ENCODE peak calls at places on chromosomes 4 and X, in eight cellular contexts. A is mesenchymal stem cell, R is osteoblast, D is mammary epithelial cell, V is GM23248, Q is PC-9, K is astrocyte, L is IMR-90. F is an unnamed sample.

GRCh38 chr4:70651864-70652506 is 14.3 kb downstream of the JCHAIN start:
- DNase-seq in V (peak; percentile 59), L (peak; percentile 52), D (peak; percentile 29), A (peak; percentile 40), K (peak; percentile 6), Q (no peak), R (no peak), F (no peak)

GRCh38 chr4:7788687-7789425 is 150.8 kb downstream of the AFAP1 start:
- DNase-seq in K (no peak), V (peak; percentile 32), L (no peak), R (no peak), Q (no peak), D (no peak), A (peak; percentile 32), F (no peak)

GRCh38 chr4:5165419-5166369 is 114.4 kb downstream of the STK32B start:
- DNase-seq in L (peak; percentile 64), Q (no peak), V (peak; percentile 52), A (peak; percentile 74), R (peak; percentile 90), D (no peak), K (peak; percentile 66), F (no peak)

GRCh38 chr4:112560084-112560483 is 44.1 kb upstream of the NEUROG2 start:
- DNase-seq in A (no peak), L (no peak), R (no peak), K (no peak), Q (no peak), D (no peak), V (no peak), F (no peak)

GRCh38 chr4:17155486-17155885 is 257.0 kb upstream of the LDB2 start:
- DNase-seq in V (peak; percentile 35), A (no peak), R (no peak), L (peak; percentile 16), D (no peak), K (no peak), Q (no peak), F (no peak)

GRCh38 chr4:41143721-41144379 is 70.5 kb downstream of the APBB2 start:
- DNase-seq in L (no peak), Q (no peak), A (peak; percentile 51), V (peak; percentile 71), K (no peak), D (no peak), R (no peak), F (no peak)

GRCh38 chrX:5810636-5811035 is 418.0 kb downstream of the NLGN4X start:
- DNase-seq in D (no peak), L (no peak), V (no peak), R (no peak), A (peak; percentile 4), K (no peak), Q (no peak), F (no peak)

GRCh38 chrX:154458116-154458953 is at the start of gene PLXNA3:
- DNase-seq in V (peak; percentile 66), R (peak; percentile 97), K (no peak), Q (peak; percentile 76), A (no peak), L (no peak), D (no peak), F (no peak)

GRCh38 chr4:73311428-73311827 is 52.8 kb upstream of the ANKRD17 start:
- DNase-seq in D (peak; percentile 23), R (no peak), Q (no peak), A (peak; percentile 58), K (peak; percentile 18), V (peak; percentile 62), L (peak; percentile 77), F (no peak)

GRCh38 chrX:3262906-3263305 is 83.5 kb downstream of the MXRA5 start:
- DNase-seq in D (peak; percentile 74), R (no peak), Q (no peak), V (peak; percentile 87), L (peak; percentile 90), A (peak; percentile 89), K (peak; percentile 92), F (peak; percentile 57)

GRCh38 chr4:37767546-37767945 is 58.9 kb upstream of the PGM2 start:
- DNase-seq in V (peak; percentile 32), R (peak; percentile 70), K (peak; percentile 57), Q (peak; percentile 16), A (no peak), L (peak; percentile 44), D (peak; percentile 72), F (peak; percentile 41)

GRCh38 chr4:8651661-8652180 is 59.2 kb downstream of the CPZ start:
- DNase-seq in A (no peak), K (no peak), Q (no peak), D (no peak), R (peak; percentile 69), V (no peak), L (no peak), F (no peak)

GRCh38 chr4:112855058-112855457 is 194.4 kb upstream of the ANK2 start:
- DNase-seq in Q (no peak), L (no peak), D (no peak), V (peak; percentile 4), K (no peak), A (no peak), R (no peak), F (no peak)

GRCh38 chr4:159121371-159121770 is 18.5 kb downstream of the RAPGEF2 start:
- DNase-seq in D (no peak), Q (no peak), L (no peak), K (no peak), V (no peak), A (no peak), R (no peak), F (no peak)

GRCh38 chrX:46216406-46216805 is 328.8 kb downstream of the ZNF674 start:
- DNase-seq in D (no peak), Q (no peak), V (no peak), R (peak; percentile 39), L (no peak), K (no peak), A (no peak), F (no peak)

GRCh38 chr4:74197123-74197522 is 39.2 kb downstream of the MTHFD2L start:
- DNase-seq in D (no peak), L (no peak), A (no peak), R (no peak), K (no peak), Q (no peak), V (no peak), F (no peak)

GRCh38 chr4:2047781-2048581 is 11.1 kb upstream of the NAT8L start:
- DNase-seq in R (peak; percentile 72), D (no peak), A (no peak), L (no peak), Q (no peak), V (no peak), K (no peak), F (no peak)

DNA sequence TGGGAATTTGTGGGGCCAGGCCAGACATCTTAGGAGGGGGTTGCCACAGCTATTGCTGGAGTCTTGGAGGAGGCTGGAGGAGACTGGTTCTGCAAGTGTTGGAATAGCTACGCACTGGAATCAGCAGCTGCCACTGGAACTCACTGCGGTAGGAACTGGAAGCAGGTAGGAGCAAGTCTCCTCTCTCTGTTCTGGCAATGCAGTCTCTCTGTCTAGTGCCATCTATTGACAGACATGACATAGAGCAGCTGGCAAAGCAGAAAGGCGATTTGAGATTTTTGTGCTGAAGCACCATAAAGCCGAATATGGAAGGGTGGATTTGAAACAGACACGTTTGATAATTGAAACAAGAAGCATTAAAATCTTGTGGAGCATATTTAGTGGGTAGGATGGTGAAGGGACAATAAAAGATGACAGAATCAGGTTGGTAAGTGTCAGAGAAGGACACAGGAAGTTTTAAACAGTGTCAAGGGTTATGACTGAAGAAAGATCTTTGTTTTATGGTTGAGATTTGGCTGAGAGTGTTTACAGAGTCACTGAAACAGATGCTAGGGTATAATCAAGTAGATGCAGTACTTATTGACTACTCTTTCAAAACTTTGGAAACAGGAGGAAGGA is 23.5 kb upstream of the SYNPO2 start:
- DNase-seq in A (peak; percentile 60), V (peak; percentile 71), K (peak; percentile 53), D (peak; percentile 78), L (peak; percentile 64), R (peak; percentile 55), Q (peak; percentile 23), F (peak; percentile 19)
- H3K4me2 ChIP-seq in A (no peak overlapping the region), V (no peak overlapping the region), K (peak overlapping the region; percentile 19), D (peak overlapping the region; percentile 43), L (no peak overlapping the region), R (peak overlapping the region; percentile 61), Q (peak overlapping the region; percentile 26), F (no peak overlapping the region)

DNA sequence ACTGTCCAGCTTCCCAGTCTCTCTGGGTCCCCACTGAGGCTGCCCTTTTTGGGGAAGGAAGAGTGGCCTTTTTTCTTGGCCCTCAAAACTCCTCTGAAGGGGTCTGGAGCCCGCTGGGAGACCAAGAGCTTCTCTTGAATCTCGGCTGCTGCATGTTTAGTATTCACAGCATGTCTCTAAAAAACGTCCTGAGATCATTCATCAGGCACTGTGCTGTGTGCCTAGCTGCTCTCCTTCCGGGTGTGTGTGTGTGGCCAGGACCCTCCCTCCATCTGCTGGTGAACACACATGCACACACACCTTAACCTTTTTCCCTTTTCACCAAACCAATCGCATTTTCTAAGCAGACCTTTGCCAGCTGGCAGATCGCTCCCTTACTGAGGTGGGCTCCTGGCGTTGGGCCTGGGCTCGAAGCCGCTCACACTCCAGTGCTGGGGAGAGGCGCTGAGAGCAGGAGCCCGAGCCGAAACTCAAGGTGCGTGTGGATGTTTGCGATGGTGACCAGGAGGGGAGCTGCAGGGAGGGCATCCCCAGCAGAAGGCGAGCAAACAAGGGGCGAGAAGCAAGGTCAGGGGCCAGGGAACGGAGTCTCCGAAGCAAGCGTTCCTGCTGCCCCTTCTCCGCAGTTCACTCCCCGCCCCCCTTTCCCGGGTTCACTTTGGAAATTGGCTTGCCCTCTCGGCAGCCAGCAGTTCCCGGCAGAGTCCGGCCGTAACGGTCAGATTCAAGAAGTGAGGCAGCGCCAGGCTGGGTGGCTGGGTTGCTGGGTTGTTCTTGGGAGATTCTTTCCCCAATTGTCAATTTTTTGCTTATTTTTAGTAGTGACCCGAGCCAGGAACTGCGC is 605 bp upstream of the FRMPD3 start:
- DNase-seq in D (no peak), Q (no peak), V (peak; percentile 14), A (no peak), K (no peak), R (peak; percentile 68), L (no peak), F (no peak)
- H3K4me3 ChIP-seq in D (peak overlapping the region; percentile 20), Q (peak overlapping the region; percentile 74), V (peak overlapping the region; percentile 43), A (peak overlapping the region; percentile 72), K (peak overlapping the region; percentile 50), R (no peak overlapping the region), L (no peak overlapping the region), F (peak overlapping the region; percentile 23)

DNA sequence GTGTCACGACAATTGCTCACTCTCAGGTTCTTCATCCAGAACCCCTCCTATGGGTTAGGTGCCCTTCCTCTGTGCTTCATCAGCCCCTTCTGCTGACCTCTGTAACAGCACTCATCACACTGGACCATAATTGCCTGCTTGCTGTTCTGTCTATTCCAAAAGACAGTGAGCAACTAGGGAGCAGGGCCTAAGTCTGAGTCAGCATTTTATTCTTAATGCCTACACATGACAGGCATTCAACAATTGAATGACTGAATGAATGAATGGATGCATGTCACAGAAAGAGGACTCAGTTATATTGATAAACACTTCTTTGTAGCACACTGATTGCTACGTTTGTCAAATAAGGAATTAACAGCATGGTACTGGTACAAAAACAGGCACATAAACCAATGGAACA is 317.0 kb downstream of the ZIC3 start:
- DNase-seq in R (no peak), D (no peak), V (no peak), K (no peak), Q (no peak), A (no peak), L (no peak), F (no peak)
- H3K4me2 ChIP-seq in R (no peak overlapping the region), D (no peak overlapping the region), V (no peak overlapping the region), K (no peak overlapping the region), Q (no peak overlapping the region), A (no peak overlapping the region), L (no peak overlapping the region), F (no peak overlapping the region)

DNA sequence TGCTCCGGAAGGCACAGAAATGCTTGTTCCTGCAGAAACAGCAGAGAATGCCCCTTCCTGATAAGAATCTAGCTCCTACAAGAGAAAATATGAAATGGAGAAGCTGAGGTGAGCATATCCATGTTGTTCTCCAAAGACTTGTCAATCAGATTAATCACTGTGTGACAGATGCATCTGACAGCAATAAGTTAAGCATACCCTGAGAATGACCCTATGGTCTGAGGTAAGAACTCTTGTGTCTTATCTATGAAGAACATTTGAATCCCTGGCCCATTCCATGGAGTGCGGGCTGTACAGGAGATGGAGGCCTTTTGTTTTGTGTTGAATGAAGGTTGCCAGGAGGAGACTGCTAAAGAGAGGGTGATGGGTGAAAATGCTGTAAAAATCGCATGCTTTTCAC is 21.5 kb upstream of the ASB5 start:
- DNase-seq in K (no peak), L (no peak), Q (no peak), V (no peak), R (no peak), D (no peak), A (no peak), F (no peak)
- H3K4me3 ChIP-seq in K (no peak overlapping the region), L (no peak overlapping the region), Q (no peak overlapping the region), V (no peak overlapping the region), R (no peak overlapping the region), D (no peak overlapping the region), A (no peak overlapping the region), F (no peak overlapping the region)

F was measured in keratinocyte.